ENCODE peak calls at places on chromosomes 16 and 17, in eight cellular contexts. One of them, this sample, is unnamed.

GRCh38 chr17:50218071-50218759 is 16.8 kb upstream of the COL1A1 start:
- DNase-seq in activated naive CD4-positive, alpha-beta T cell: no peak
- DNase-seq in ELR: no peak
- DNase-seq in stimulated activated naive B cell treated with anti-CD40 and anti-IgM and Interleukin-4, amounts not matched to agents 10 μg/mL and 1 μg/mL and 100 μg/mL, for 72 hours: no peak
- DNase-seq in RKO: no peak
- DNase-seq in brain microvascular endothelial cell: no peak
- DNase-seq in hypothalamus: no peak
- DNase-seq in NCI-H510A: no peak
- DNase-seq in this sample: no peak

GRCh38 chr17:29622337-29623282 is at the start of gene CORO6:
- DNase-seq in activated naive CD4-positive, alpha-beta T cell: peak; percentile 68
- DNase-seq in ELR: peak; percentile 60
- DNase-seq in stimulated activated naive B cell treated with anti-CD40 and anti-IgM and Interleukin-4, amounts not matched to agents 10 μg/mL and 1 μg/mL and 100 μg/mL, for 72 hours: peak; percentile 35
- DNase-seq in RKO: no peak
- DNase-seq in brain microvascular endothelial cell: no peak
- DNase-seq in hypothalamus: peak; percentile 47
- DNase-seq in NCI-H510A: no peak
- DNase-seq in this sample: peak; percentile 54

GRCh38 chr17:78953356-78954350 is 26.1 kb downstream of the LGALS3BP start:
- DNase-seq in activated naive CD4-positive, alpha-beta T cell: no peak
- DNase-seq in ELR: no peak
- DNase-seq in stimulated activated naive B cell treated with anti-CD40 and anti-IgM and Interleukin-4, amounts not matched to agents 10 μg/mL and 1 μg/mL and 100 μg/mL, for 72 hours: no peak
- DNase-seq in RKO: no peak
- DNase-seq in brain microvascular endothelial cell: no peak
- DNase-seq in hypothalamus: peak; percentile 18
- DNase-seq in NCI-H510A: no peak
- DNase-seq in this sample: no peak

GRCh38 chr17:22128723-22129122 is 436.4 kb downstream of the KCNJ18 start:
- DNase-seq in activated naive CD4-positive, alpha-beta T cell: no peak
- DNase-seq in ELR: no peak
- DNase-seq in stimulated activated naive B cell treated with anti-CD40 and anti-IgM and Interleukin-4, amounts not matched to agents 10 μg/mL and 1 μg/mL and 100 μg/mL, for 72 hours: no peak
- DNase-seq in RKO: no peak
- DNase-seq in brain microvascular endothelial cell: no peak
- DNase-seq in hypothalamus: no peak
- DNase-seq in NCI-H510A: no peak
- DNase-seq in this sample: no peak

GRCh38 chr16:48500981-48501380 is 109.0 kb downstream of the N4BP1 start:
- DNase-seq in activated naive CD4-positive, alpha-beta T cell: no peak
- DNase-seq in ELR: no peak
- DNase-seq in stimulated activated naive B cell treated with anti-CD40 and anti-IgM and Interleukin-4, amounts not matched to agents 10 μg/mL and 1 μg/mL and 100 μg/mL, for 72 hours: no peak
- DNase-seq in RKO: no peak
- DNase-seq in brain microvascular endothelial cell: no peak
- DNase-seq in hypothalamus: no peak
- DNase-seq in NCI-H510A: no peak
- DNase-seq in this sample: no peak

GRCh38 chr16:23893976-23894375 is 58.2 kb downstream of the PRKCB start:
- DNase-seq in activated naive CD4-positive, alpha-beta T cell: no peak
- DNase-seq in ELR: no peak
- DNase-seq in stimulated activated naive B cell treated with anti-CD40 and anti-IgM and Interleukin-4, amounts not matched to agents 10 μg/mL and 1 μg/mL and 100 μg/mL, for 72 hours: no peak
- DNase-seq in RKO: no peak
- DNase-seq in brain microvascular endothelial cell: no peak
- DNase-seq in hypothalamus: no peak
- DNase-seq in NCI-H510A: no peak
- DNase-seq in this sample: no peak

GRCh38 chr16:28915181-28915580 is 9.9 kb downstream of the RABEP2 start:
- DNase-seq in activated naive CD4-positive, alpha-beta T cell: no peak
- DNase-seq in ELR: peak; percentile 78
- DNase-seq in stimulated activated naive B cell treated with anti-CD40 and anti-IgM and Interleukin-4, amounts not matched to agents 10 μg/mL and 1 μg/mL and 100 μg/mL, for 72 hours: no peak
- DNase-seq in RKO: peak; percentile 57
- DNase-seq in brain microvascular endothelial cell: peak; percentile 32
- DNase-seq in hypothalamus: no peak
- DNase-seq in NCI-H510A: no peak
- DNase-seq in this sample: peak; percentile 51

GRCh38 chr17:5555254-5555653 is 29.1 kb downstream of the NLRP1 start:
- DNase-seq in activated naive CD4-positive, alpha-beta T cell: no peak
- DNase-seq in ELR: peak; percentile 69
- DNase-seq in stimulated activated naive B cell treated with anti-CD40 and anti-IgM and Interleukin-4, amounts not matched to agents 10 μg/mL and 1 μg/mL and 100 μg/mL, for 72 hours: no peak
- DNase-seq in RKO: no peak
- DNase-seq in brain microvascular endothelial cell: peak; percentile 24
- DNase-seq in hypothalamus: no peak
- DNase-seq in NCI-H510A: no peak
- DNase-seq in this sample: no peak

GRCh38 chr17:32223703-32224102 is 41.9 kb upstream of the RHBDL3 start:
- DNase-seq in activated naive CD4-positive, alpha-beta T cell: no peak
- DNase-seq in ELR: no peak
- DNase-seq in stimulated activated naive B cell treated with anti-CD40 and anti-IgM and Interleukin-4, amounts not matched to agents 10 μg/mL and 1 μg/mL and 100 μg/mL, for 72 hours: peak; percentile 2
- DNase-seq in RKO: no peak
- DNase-seq in brain microvascular endothelial cell: no peak
- DNase-seq in hypothalamus: no peak
- DNase-seq in NCI-H510A: no peak
- DNase-seq in this sample: no peak

GRCh38 chr17:17994271-17994670 is 21.6 kb downstream of the DRC3 start:
- DNase-seq in activated naive CD4-positive, alpha-beta T cell: peak; percentile 6
- DNase-seq in ELR: peak; percentile 62
- DNase-seq in stimulated activated naive B cell treated with anti-CD40 and anti-IgM and Interleukin-4, amounts not matched to agents 10 μg/mL and 1 μg/mL and 100 μg/mL, for 72 hours: no peak
- DNase-seq in RKO: no peak
- DNase-seq in brain microvascular endothelial cell: no peak
- DNase-seq in hypothalamus: no peak
- DNase-seq in NCI-H510A: peak; percentile 8
- DNase-seq in this sample: peak; percentile 20

GRCh38 chr17:55421179-55421934 is at the start of gene MMD:
- DNase-seq in activated naive CD4-positive, alpha-beta T cell: peak; percentile 33
- DNase-seq in ELR: peak; percentile 40
- DNase-seq in stimulated activated naive B cell treated with anti-CD40 and anti-IgM and Interleukin-4, amounts not matched to agents 10 μg/mL and 1 μg/mL and 100 μg/mL, for 72 hours: no peak
- DNase-seq in RKO: no peak
- DNase-seq in brain microvascular endothelial cell: no peak
- DNase-seq in hypothalamus: no peak
- DNase-seq in NCI-H510A: peak; percentile 43
- DNase-seq in this sample: no peak

GRCh38 chr16:85399583-85400284 is 213.4 kb upstream of the GSE1 start:
- DNase-seq in activated naive CD4-positive, alpha-beta T cell: no peak
- DNase-seq in ELR: no peak
- DNase-seq in stimulated activated naive B cell treated with anti-CD40 and anti-IgM and Interleukin-4, amounts not matched to agents 10 μg/mL and 1 μg/mL and 100 μg/mL, for 72 hours: no peak
- DNase-seq in RKO: no peak
- DNase-seq in brain microvascular endothelial cell: no peak
- DNase-seq in hypothalamus: no peak
- DNase-seq in NCI-H510A: no peak
- DNase-seq in this sample: no peak

This sample was measured in RPMI7951.